ENCODE peak calls at places on chromosomes 2 and 18, in four cellular contexts. K, Y, V and J are unnamed samples.

GRCh38 chr18:33578371-33579146 is 540 bp downstream of the ASXL3 start:
- DNase-seq in K (no peak), Y (peak; percentile 39), V (no peak), J (peak; percentile 62)

GRCh38 chr2:169012812-169013627 is 18.1 kb downstream of the ABCB11 start:
- DNase-seq in K (no peak), Y (no peak), V (no peak), J (no peak)

GRCh38 chr18:28177828-28178635 is 1.1 kb upstream of the CDH2 start:
- DNase-seq in K (no peak), Y (peak; percentile 81), V (no peak), J (peak; percentile 48)

GRCh38 chr18:56516769-56517168 is 121.6 kb downstream of the TXNL1 start:
- DNase-seq in K (no peak), Y (no peak), V (no peak), J (no peak)

GRCh38 chr18:21000667-21001066 is 110.9 kb downstream of the ROCK1 start:
- DNase-seq in K (no peak), Y (no peak), V (no peak), J (no peak)

GRCh38 chr18:2050702-2051201 is 520.6 kb downstream of the METTL4 start:
- DNase-seq in K (no peak), Y (no peak), V (no peak), J (no peak)

GRCh38 chr18:58403799-58404455 is 225.0 kb downstream of the ALPK2 start:
- DNase-seq in K (no peak), Y (no peak), V (no peak), J (no peak)

GRCh38 chr2:39058101-39058500 is 62.8 kb downstream of the SOS1 start:
- DNase-seq in K (no peak), Y (no peak), V (no peak), J (no peak)

GRCh38 chr2:171436307-171436706 is 2.3 kb downstream of the DCAF17 start:
- DNase-seq in K (no peak), Y (no peak), V (no peak), J (no peak)

GRCh38 chr2:42877532-42877931 is 85.1 kb upstream of the HAAO start:
- DNase-seq in K (no peak), Y (no peak), V (no peak), J (no peak)

GRCh38 chr2:176162911-176163654 is 6.0 kb downstream of the HOXD3 start:
- DNase-seq in K (no peak), Y (no peak), V (no peak), J (no peak)

GRCh38 chr2:144239726-144240125 is 280.2 kb downstream of the ZEB2 start:
- DNase-seq in K (no peak), Y (no peak), V (no peak), J (no peak)

GRCh38 chr18:76494541-76495403 is at the start of gene ZNF516:
- DNase-seq in K (peak; percentile 67), Y (peak; percentile 65), V (no peak), J (no peak)

GRCh38 chr2:230898661-230899091 is 26.4 kb downstream of the GPR55 start:
- DNase-seq in K (no peak), Y (no peak), V (no peak), J (no peak)

GRCh38 chr18:75104483-75104882 is 104.5 kb downstream of the PTGR3 start:
- DNase-seq in K (no peak), Y (no peak), V (no peak), J (no peak)

GRCh38 chr2:219417374-219417773 is 803 bp upstream of the DES start:
- DNase-seq in K (no peak), Y (no peak), V (no peak), J (no peak)

GRCh38 chr2:140589696-140590095 is 1541.1 kb downstream of the LRP1B start:
- DNase-seq in K (no peak), Y (no peak), V (no peak), J (no peak)

GRCh38 chr2:145022671-145023330 is 502.9 kb upstream of the ZEB2 start:
- DNase-seq in K (no peak), Y (no peak), V (no peak), J (no peak)

GRCh38 chr2:20723543-20723942 is 56.6 kb downstream of the GDF7 start:
- DNase-seq in K (no peak), Y (no peak), V (no peak), J (no peak)

GRCh38 chr2:169561364-169561763 is 12.3 kb downstream of the FASTKD1 start:
- DNase-seq in K (no peak), Y (no peak), V (no peak), J (no peak)

GRCh38 chr2:128457716-128458115 is 139.0 kb upstream of the HS6ST1 start:
- DNase-seq in K (no peak), Y (no peak), V (no peak), J (no peak)

GRCh38 chr2:219119422-219120043 is 41.1 kb downstream of the NHEJ1 start:
- DNase-seq in K (no peak), Y (peak; percentile 64), V (peak; percentile 60), J (peak; percentile 64)

GRCh38 chr2:5076599-5076998 is 615.6 kb upstream of the SOX11 start:
- DNase-seq in K (no peak), Y (no peak), V (no peak), J (no peak)

GRCh38 chr2:98512699-98513098 is 68.0 kb downstream of the INPP4A start:
- DNase-seq in K (no peak), Y (no peak), V (no peak), J (no peak)

GRCh38 chr2:128465246-128466170 is 146.8 kb upstream of the HS6ST1 start:
- DNase-seq in K (no peak), Y (no peak), V (no peak), J (no peak)

GRCh38 chr2:174593574-174594203 is 3.9 kb downstream of the WIPF1 start:
- DNase-seq in K (peak; percentile 83), Y (peak; percentile 41), V (peak; percentile 80), J (no peak)

GRCh38 chr2:84532291-84532690 is 16.0 kb downstream of the DNAH6 start:
- DNase-seq in K (no peak), Y (no peak), V (no peak), J (no peak)

GRCh38 chr2:84527137-84528129 is 11.1 kb downstream of the DNAH6 start:
- DNase-seq in K (no peak), Y (no peak), V (no peak), J (no peak)

GRCh38 chr2:84526562-84526961 is 10.3 kb downstream of the DNAH6 start:
- DNase-seq in K (no peak), Y (no peak), V (no peak), J (no peak)
- TF ChIP-seq CTCF in K (no peak), Y (no peak), V (no peak), J (no peak)

GRCh38 chr2:17805717-17806354 is 10.4 kb upstream of the MSGN1 start:
- DNase-seq in K (no peak), Y (no peak), V (no peak), J (no peak)
- TF ChIP-seq CTCF in K (no peak), Y (no peak), V (no peak), J (no peak)

GRCh38 chr2:10385933-10386773 is 62.0 kb downstream of the ODC1 start:
- DNase-seq in K (no peak), Y (no peak), V (no peak), J (no peak)

GRCh38 chr2:10384089-10384734 is 63.9 kb downstream of the ODC1 start:
- DNase-seq in K (no peak), Y (no peak), V (no peak), J (no peak)

GRCh38 chr2:10382313-10383061 is 65.6 kb downstream of the ODC1 start:
- DNase-seq in K (peak; percentile 63), Y (peak; percentile 55), V (peak; percentile 75), J (no peak)

GRCh38 chr2:10387033-10387432 is 61.1 kb downstream of the ODC1 start:
- DNase-seq in K (no peak), Y (no peak), V (no peak), J (no peak)

GRCh38 chr2:10385501-10385900 is 62.6 kb downstream of the ODC1 start:
- DNase-seq in K (no peak), Y (no peak), V (no peak), J (no peak)
- TF ChIP-seq CTCF in K (no peak), Y (no peak), V (no peak), J (no peak)

GRCh38 chr2:165087933-165088901 is 115.6 kb downstream of the SCN3A start:
- DNase-seq in K (no peak), Y (no peak), V (no peak), J (no peak)
- TF ChIP-seq CTCF in K (no peak), Y (peak; percentile 62), V (no peak), J (no peak)

DNA sequence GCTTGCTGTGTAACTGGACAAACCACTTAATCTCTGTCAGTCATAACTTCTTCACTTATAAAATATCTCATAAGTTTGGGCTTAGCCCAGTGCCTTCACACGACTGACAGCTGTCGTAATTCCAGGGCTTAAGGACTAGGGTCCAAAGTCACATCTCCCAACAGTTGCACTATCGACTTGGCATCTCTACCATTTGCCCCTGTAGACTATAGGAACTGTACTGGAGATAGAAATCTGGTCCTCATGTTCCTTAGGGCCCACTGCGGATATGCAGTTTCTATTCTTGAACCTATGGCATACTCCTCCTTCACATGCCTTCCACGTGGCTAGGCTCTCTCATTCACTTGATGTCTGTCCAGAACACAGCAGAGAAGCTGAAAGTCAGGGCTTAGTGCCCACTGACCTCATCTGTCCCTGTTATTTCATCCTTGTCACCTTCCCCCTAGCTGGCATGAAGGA is 2.7 kb downstream of the ABHD1 start:
- DNase-seq in K (no peak), Y (no peak), V (no peak), J (no peak)
- TF ChIP-seq CTCF in K (no peak), Y (no peak), V (no peak), J (no peak)

GRCh38 chr2:52805901-52806410 is 961.6 kb upstream of the CHAC2 start:
- DNase-seq in K (no peak), Y (no peak), V (no peak), J (no peak)

GRCh38 chr2:52810460-52810859 is 957.1 kb upstream of the CHAC2 start:
- DNase-seq in K (no peak), Y (no peak), V (no peak), J (peak; percentile 4)
- TF ChIP-seq CTCF in K (no peak), Y (no peak), V (no peak), J (peak; percentile 45)

GRCh38 chr2:126777620-126777978 is 121.1 kb upstream of the TEX51 start:
- DNase-seq in K (no peak), Y (no peak), V (no peak), J (no peak)
- TF ChIP-seq CTCF in K (no peak), Y (no peak), V (no peak), J (no peak)

GRCh38 chr2:17615152-17615551 is 74.7 kb downstream of the VSNL1 start:
- DNase-seq in K (no peak), Y (no peak), V (no peak), J (no peak)
- TF ChIP-seq CTCF in K (no peak), Y (no peak), V (no peak), J (no peak)